ENCODE peak calls at places on chromosomes 4 and X, in five cellular contexts. One of them, this sample, is unnamed.

GRCh38 chrX:130260316-130260715 is 8.4 kb downstream of the ZNF280C start:
- DNase-seq in spleen: no peak
- DNase-seq in GM12865: no peak
- DNase-seq in left cardiac atrium: no peak
- DNase-seq in H54: no peak
- DNase-seq in this sample: no peak

GRCh38 chrX:980572-981235 is 231.7 kb downstream of the CRLF2 start:
- DNase-seq in H54: no peak
- DNase-seq in spleen: no peak
- DNase-seq in GM12865: no peak
- DNase-seq in left cardiac atrium: no peak
- DNase-seq in this sample: no peak

GRCh38 chr4:53043096-53043495 is 181.0 kb downstream of the RASL11B start:
- DNase-seq in GM12865: no peak
- DNase-seq in H54: no peak
- DNase-seq in left cardiac atrium: no peak
- DNase-seq in spleen: no peak
- DNase-seq in this sample: no peak

GRCh38 chr4:84379881-84380618 is 119.0 kb downstream of the NKX6-1 start:
- DNase-seq in GM12865: no peak
- DNase-seq in left cardiac atrium: no peak
- DNase-seq in H54: no peak
- DNase-seq in spleen: no peak
- DNase-seq in this sample: no peak

GRCh38 chrX:109199726-109200125 is 282.2 kb downstream of the GUCY2F start:
- DNase-seq in H54: no peak
- DNase-seq in GM12865: no peak
- DNase-seq in left cardiac atrium: no peak
- DNase-seq in spleen: no peak
- DNase-seq in this sample: no peak

GRCh38 chr4:180994722-180995121 is 1248.5 kb upstream of the TENM3 start:
- DNase-seq in spleen: no peak
- DNase-seq in GM12865: no peak
- DNase-seq in left cardiac atrium: no peak
- DNase-seq in H54: no peak
- DNase-seq in this sample: no peak

GRCh38 chr4:101643201-101643600 is 147.3 kb upstream of the BANK1 start:
- DNase-seq in spleen: no peak
- DNase-seq in GM12865: no peak
- DNase-seq in left cardiac atrium: no peak
- DNase-seq in H54: peak; percentile 3
- DNase-seq in this sample: no peak

GRCh38 chr4:74228691-74229640 is 71.0 kb downstream of the MTHFD2L start:
- DNase-seq in H54: no peak
- DNase-seq in left cardiac atrium: peak; percentile 74
- DNase-seq in spleen: peak; percentile 88
- DNase-seq in GM12865: peak; percentile 88
- DNase-seq in this sample: no peak

GRCh38 chr4:52248836-52249235 is 197.7 kb downstream of the SPATA18 start:
- DNase-seq in GM12865: no peak
- DNase-seq in left cardiac atrium: no peak
- DNase-seq in spleen: no peak
- DNase-seq in H54: no peak
- DNase-seq in this sample: no peak